ENCODE peak calls at places on chromosome 7, in six cellular contexts. P, I, L, S, U and E are unnamed samples.
A peak's percentile ranks its signal among the peaks of the same experiment; 100 is the strongest.

GRCh38 chr7:5532520-5533335 is 109.1 kb upstream of the TNRC18 start:
- DNase-seq in P (no peak), I (peak; percentile 83), L (no peak), S (peak; percentile 73), U (peak; percentile 95), E (peak; percentile 40)

GRCh38 chr7:151936207-151936606 is 20.0 kb upstream of the GALNTL5 start:
- DNase-seq in P (no peak), I (no peak), L (no peak), S (peak; percentile 35), U (no peak), E (no peak)

GRCh38 chr7:17186745-17187144 is 111.7 kb upstream of the AHR start:
- DNase-seq in P (no peak), I (no peak), L (no peak), S (no peak), U (no peak), E (no peak)

GRCh38 chr7:124718032-124718766 is 47.4 kb downstream of the GPR37 start:
- DNase-seq in P (peak; percentile 39), I (no peak), L (no peak), S (no peak), U (no peak), E (peak; percentile 93)

GRCh38 chr7:89927762-89928161 is 226.5 kb upstream of the STEAP1 start:
- DNase-seq in P (no peak), I (no peak), L (no peak), S (no peak), U (no peak), E (no peak)

GRCh38 chr7:137664846-137665245 is 181.9 kb downstream of the DGKI start:
- DNase-seq in P (peak; percentile 50), I (no peak), L (no peak), S (no peak), U (no peak), E (no peak)

GRCh38 chr7:46360811-46361210 is 439.7 kb upstream of the IGFBP3 start:
- DNase-seq in P (peak; percentile 24), I (no peak), L (no peak), S (no peak), U (peak; percentile 34), E (no peak)

GRCh38 chr7:75727881-75728592 is 10.7 kb downstream of the HIP1 start:
- DNase-seq in P (peak; percentile 42), I (no peak), L (no peak), S (no peak), U (peak; percentile 64), E (peak; percentile 84)

GRCh38 chr7:131753620-131754222 is 197.3 kb upstream of the PODXL start:
- DNase-seq in P (peak; percentile 57), I (no peak), L (no peak), S (no peak), U (peak; percentile 44), E (peak; percentile 23)